ENCODE peak calls at places on chromosome 9, in four cellular contexts. One of them, this sample, is unnamed. For H3K9me3 and H3K36me3, the result is how much of the 10 kb centered on the place peaks cover.

GRCh38 chr9:37383876-37384715 is 38.4 kb upstream of the GRHPR start:
- DNase-seq in left ventricle myocardium inferior: no peak
- DNase-seq in cardiac muscle cell: no peak
- DNase-seq in PC-3: no peak
- DNase-seq in this sample: no peak

GRCh38 chr9:100575006-100575405 is 2.9 kb upstream of the CAVIN4 start:
- DNase-seq in left ventricle myocardium inferior: no peak
- DNase-seq in cardiac muscle cell: no peak
- DNase-seq in PC-3: no peak
- DNase-seq in this sample: no peak

GRCh38 chr9:114671605-114672004 is 10.4 kb downstream of the TEX48 start:
- DNase-seq in left ventricle myocardium inferior: no peak
- DNase-seq in cardiac muscle cell: no peak
- DNase-seq in PC-3: peak
- DNase-seq in this sample: no peak

GRCh38 chr9:14783358-14783757 is 60.8 kb upstream of the CER1 start:
- DNase-seq in left ventricle myocardium inferior: no peak
- DNase-seq in cardiac muscle cell: no peak
- DNase-seq in PC-3: no peak
- DNase-seq in this sample: no peak

GRCh38 chr9:78189461-78189860 is 46.4 kb upstream of the CEP78 start:
- DNase-seq in left ventricle myocardium inferior: no peak
- DNase-seq in cardiac muscle cell: no peak
- DNase-seq in PC-3: no peak
- DNase-seq in this sample: no peak

GRCh38 chr9:78439866-78440830 is 143.2 kb downstream of the PSAT1 start:
- DNase-seq in left ventricle myocardium inferior: no peak
- DNase-seq in cardiac muscle cell: no peak
- DNase-seq in PC-3: no peak
- DNase-seq in this sample: no peak

GRCh38 chr9:37453827-37454226 is 11.4 kb downstream of the ZBTB5 start:
- DNase-seq in left ventricle myocardium inferior: no peak
- DNase-seq in cardiac muscle cell: no peak
- DNase-seq in PC-3: peak
- DNase-seq in this sample: no peak

GRCh38 chr9:128892223-128892892 is 10.4 kb downstream of the LRRC8A start:
- DNase-seq in left ventricle myocardium inferior: peak
- DNase-seq in cardiac muscle cell: no peak
- DNase-seq in PC-3: peak
- DNase-seq in this sample: no peak

GRCh38 chr9:38682713-38683112 is 37.2 kb downstream of the FAM240B start:
- DNase-seq in left ventricle myocardium inferior: no peak
- DNase-seq in cardiac muscle cell: no peak
- DNase-seq in PC-3: peak
- DNase-seq in this sample: peak

GRCh38 chr9:121556580-121556979 is 56.9 kb upstream of the GGTA1 start:
- DNase-seq in left ventricle myocardium inferior: no peak
- DNase-seq in cardiac muscle cell: no peak
- DNase-seq in PC-3: peak
- DNase-seq in this sample: no peak

GRCh38 chr9:109143881-109144562 is 23.0 kb downstream of the FRRS1L start:
- DNase-seq in left ventricle myocardium inferior: no peak
- DNase-seq in cardiac muscle cell: no peak
- DNase-seq in PC-3: peak
- DNase-seq in this sample: peak

GRCh38 chr9:38083858-38084555 is 15.0 kb upstream of the SHB start:
- DNase-seq in left ventricle myocardium inferior: no peak
- DNase-seq in cardiac muscle cell: no peak
- DNase-seq in PC-3: peak
- DNase-seq in this sample: no peak

GRCh38 chr9:127449332-127449966 is 1.8 kb downstream of the RPL12 start:
- DNase-seq in left ventricle myocardium inferior: no peak
- DNase-seq in cardiac muscle cell: peak
- DNase-seq in PC-3: no peak
- DNase-seq in this sample: no peak

GRCh38 chr9:100111235-100111634 is 12.2 kb downstream of the INVS start:
- DNase-seq in left ventricle myocardium inferior: peak
- DNase-seq in cardiac muscle cell: peak
- DNase-seq in PC-3: peak
- DNase-seq in this sample: no peak

GRCh38 chr9:115295749-115296148 is 177.8 kb upstream of the TNC start:
- DNase-seq in left ventricle myocardium inferior: no peak
- DNase-seq in cardiac muscle cell: no peak
- DNase-seq in PC-3: no peak
- DNase-seq in this sample: no peak

GRCh38 chr9:35791321-35791921 is at the start of gene NPR2:
- DNase-seq in left ventricle myocardium inferior: peak
- DNase-seq in cardiac muscle cell: peak
- DNase-seq in PC-3: no peak
- DNase-seq in this sample: no peak

GRCh38 chr9:99019523-99020331 is 76.0 kb downstream of the COL15A1 start:
- DNase-seq in left ventricle myocardium inferior: no peak
- DNase-seq in cardiac muscle cell: no peak
- DNase-seq in PC-3: peak
- DNase-seq in this sample: no peak

GRCh38 chr9:14173730-14174129 is 140.2 kb downstream of the NFIB start:
- DNase-seq in left ventricle myocardium inferior: no peak
- DNase-seq in cardiac muscle cell: peak
- DNase-seq in PC-3: no peak
- DNase-seq in this sample: no peak

GRCh38 chr9:85483214-85483613 is 258.5 kb downstream of the AGTPBP1 start:
- DNase-seq in left ventricle myocardium inferior: no peak
- DNase-seq in cardiac muscle cell: no peak
- DNase-seq in PC-3: peak
- DNase-seq in this sample: no peak
- TF ChIP-seq CTCF in left ventricle myocardium inferior: peak
- TF ChIP-seq CTCF in cardiac muscle cell: no peak
- TF ChIP-seq CTCF in PC-3: peak
- TF ChIP-seq CTCF in this sample: no peak

GRCh38 chr9:138114501-138115245 is 237.1 kb downstream of the CACNA1B start:
- DNase-seq in left ventricle myocardium inferior: no peak
- DNase-seq in cardiac muscle cell: no peak
- DNase-seq in PC-3: no peak
- DNase-seq in this sample: no peak

GRCh38 chr9:138116521-138116920 is 238.9 kb downstream of the CACNA1B start:
- DNase-seq in left ventricle myocardium inferior: no peak
- DNase-seq in cardiac muscle cell: no peak
- DNase-seq in PC-3: no peak
- DNase-seq in this sample: no peak

GRCh38 chr9:138117101-138117750 is 239.6 kb downstream of the CACNA1B start:
- DNase-seq in left ventricle myocardium inferior: no peak
- DNase-seq in cardiac muscle cell: no peak
- DNase-seq in PC-3: no peak
- DNase-seq in this sample: no peak

GRCh38 chr9:138117836-138118235 is 240.3 kb downstream of the CACNA1B start:
- DNase-seq in left ventricle myocardium inferior: no peak
- DNase-seq in cardiac muscle cell: no peak
- DNase-seq in PC-3: no peak
- DNase-seq in this sample: peak

GRCh38 chr9:138115506-138115905 is 237.9 kb downstream of the CACNA1B start:
- DNase-seq in left ventricle myocardium inferior: no peak
- DNase-seq in cardiac muscle cell: no peak
- DNase-seq in PC-3: no peak
- DNase-seq in this sample: peak
- H3K9me3 ChIP-seq in left ventricle myocardium inferior: under half
- H3K9me3 ChIP-seq in cardiac muscle cell: under half
- H3K9me3 ChIP-seq in PC-3: under half
- H3K9me3 ChIP-seq in this sample: under half

DNA sequence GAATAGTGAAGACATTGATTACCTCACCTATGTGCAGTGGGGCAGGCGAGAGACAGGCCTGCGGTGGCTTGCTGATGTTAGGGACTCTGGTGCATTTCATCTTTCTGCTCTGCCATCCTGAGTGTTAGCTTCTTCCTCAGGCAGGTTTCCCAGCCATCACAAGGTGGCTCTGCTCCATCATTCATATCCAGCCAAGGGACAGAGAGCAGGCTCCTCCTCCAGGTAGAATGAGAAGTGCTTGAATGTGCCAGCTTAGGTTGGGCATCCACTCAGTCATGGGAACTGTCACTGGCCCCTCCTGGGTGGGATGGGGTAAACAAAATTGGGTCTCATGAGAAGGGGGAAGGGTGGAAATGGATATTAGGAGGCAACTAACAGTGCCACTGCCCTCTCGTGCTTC is 24.8 kb downstream of the GPR107 start:
- DNase-seq in left ventricle myocardium inferior: no peak
- DNase-seq in cardiac muscle cell: no peak
- DNase-seq in PC-3: no peak
- DNase-seq in this sample: no peak
- H3K36me3 ChIP-seq in left ventricle myocardium inferior: half or more
- H3K36me3 ChIP-seq in cardiac muscle cell: under half
- H3K36me3 ChIP-seq in PC-3: under half
- H3K36me3 ChIP-seq in this sample: under half

DNA sequence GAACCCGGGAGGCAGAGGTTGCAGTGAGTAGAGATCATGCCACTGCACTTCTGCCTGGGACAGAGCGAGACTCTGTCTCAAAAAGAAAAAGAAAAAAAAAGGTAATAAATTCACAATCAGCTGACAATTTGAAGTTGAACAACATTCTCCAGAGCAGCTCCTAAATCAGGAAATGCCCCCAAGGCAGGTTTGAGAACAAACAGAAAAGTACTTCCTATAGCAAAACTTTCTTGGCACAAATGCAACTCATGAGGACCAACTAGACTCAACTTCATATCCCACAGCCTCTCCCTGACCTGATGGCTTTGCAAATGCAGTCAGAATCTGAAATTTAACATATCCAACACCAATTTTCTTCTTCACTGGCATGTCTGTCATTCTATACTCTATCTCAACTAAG is 113.4 kb downstream of the MAPKAP1 start:
- DNase-seq in left ventricle myocardium inferior: no peak
- DNase-seq in cardiac muscle cell: no peak
- DNase-seq in PC-3: peak
- DNase-seq in this sample: no peak
- TF ChIP-seq CTCF in left ventricle myocardium inferior: no peak
- TF ChIP-seq CTCF in cardiac muscle cell: no peak
- TF ChIP-seq CTCF in PC-3: no peak
- TF ChIP-seq CTCF in this sample: no peak

This sample was measured in Caco-2.